ENCODE peak calls at places on chromosomes 16 and 17, in seven cellular contexts. H is heart left ventricle, D is lung, Z is neural progenitor cell, U is cardiac muscle cell, R is stomach, B is breast epithelium. V is an unnamed sample.

GRCh38 chr17:35341465-35341992 is 31.9 kb downstream of the SLFN11 start:
- DNase-seq in R (no peak), B (no peak), U (no peak), Z (no peak), H (peak; percentile 28), D (no peak), V (no peak)

GRCh38 chr17:42179911-42180410 is 981 bp downstream of the KCNH4 start:
- DNase-seq in R (peak; percentile 38), B (no peak), Z (peak; percentile 90), H (no peak), U (peak; percentile 88), D (no peak), V (peak; percentile 54)

GRCh38 chr17:33023790-33024189 is 32.1 kb downstream of the SPACA3 start:
- DNase-seq in D (no peak), B (no peak), R (no peak), H (no peak), Z (no peak), U (no peak), V (no peak)

GRCh38 chr17:82527893-82528292 is 8.4 kb downstream of the FOXK2 start:
- DNase-seq in D (no peak), U (no peak), H (peak; percentile 4), R (no peak), B (no peak), Z (no peak), V (no peak)

GRCh38 chr17:63356275-63356905 is 89.7 kb downstream of the CYB561 start:
- DNase-seq in R (no peak), Z (no peak), H (no peak), U (no peak), D (no peak), B (no peak), V (no peak)

GRCh38 chr17:66371561-66371960 is 69.1 kb downstream of the PRKCA start:
- DNase-seq in B (no peak), Z (no peak), R (no peak), D (no peak), H (no peak), U (no peak), V (no peak)

GRCh38 chr16:10929853-10930754 is 12.2 kb downstream of the DEXI start:
- DNase-seq in Z (no peak), B (no peak), H (no peak), R (no peak), D (no peak), U (no peak), V (no peak)

GRCh38 chr16:19400709-19401108 is 17.0 kb upstream of the TMC5 start:
- DNase-seq in B (no peak), D (no peak), U (no peak), R (no peak), Z (no peak), H (no peak), V (peak; percentile 17)

DNA sequence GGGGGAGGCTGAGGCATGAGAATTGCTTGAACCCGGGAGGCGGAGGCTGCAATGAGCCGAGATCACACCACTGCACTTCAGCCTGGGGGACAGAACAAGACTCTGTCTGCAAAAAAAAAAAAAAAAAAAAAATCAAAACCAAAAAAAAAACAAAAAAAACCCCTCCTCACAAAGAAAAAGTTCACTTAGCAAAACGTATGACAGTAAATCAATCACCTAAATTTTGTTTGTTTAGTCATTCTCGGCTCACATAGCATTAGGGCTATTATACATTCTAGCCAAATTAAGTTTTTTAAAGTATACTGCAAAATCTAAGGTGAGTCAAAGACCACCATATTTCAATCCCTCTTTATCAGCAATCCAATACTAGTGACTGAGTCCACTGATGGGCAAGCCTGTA is 5.7 kb downstream of the ZNF652 start:
- DNase-seq in R (no peak), U (no peak), H (no peak), B (no peak), D (no peak), Z (no peak), V (no peak)
- H3K4me1 ChIP-seq in R (peaks cover 34% of the 10 kb centered on the region), U (peaks cover 19% of the 10 kb centered on the region), H (peaks cover 24% of the 10 kb centered on the region), B (peaks cover 21% of the 10 kb centered on the region), D (peaks cover 9% of the 10 kb centered on the region), Z (peaks cover 20% of the 10 kb centered on the region), V (peaks cover 42% of the 10 kb centered on the region)

DNA sequence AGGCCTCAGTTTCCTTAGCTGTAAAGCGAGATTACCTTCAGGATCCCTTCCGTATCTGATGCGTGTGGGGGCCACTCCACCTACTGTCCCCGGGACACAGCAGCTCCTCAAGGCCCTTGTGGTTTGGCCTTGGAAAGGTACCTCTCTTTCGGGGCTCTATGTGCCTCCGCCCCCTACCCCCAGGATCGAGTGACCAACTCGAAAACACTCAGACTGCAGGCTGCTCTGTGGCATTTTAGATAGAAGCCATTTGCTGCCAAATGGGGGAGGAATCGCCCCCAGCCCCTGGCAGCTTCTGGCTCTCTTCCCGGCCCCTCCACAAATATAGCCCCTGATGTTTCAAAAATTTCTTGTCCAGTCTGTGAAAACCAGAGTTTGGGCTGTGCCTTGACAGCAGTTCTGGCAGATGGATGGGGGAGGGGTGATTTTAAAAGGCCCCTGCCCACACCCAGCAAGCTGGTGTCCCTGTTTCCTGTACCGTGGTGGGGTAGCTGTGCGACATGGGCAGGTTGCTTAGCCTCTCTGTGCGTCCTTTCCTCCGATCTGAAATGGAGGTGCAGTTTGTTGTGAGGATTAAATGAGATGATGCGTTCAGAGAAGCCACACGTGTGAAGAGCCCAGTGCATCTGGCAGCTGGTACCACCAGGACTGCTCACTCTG is 1.1 kb upstream of the WFIKKN2 start:
- DNase-seq in R (no peak), U (no peak), B (no peak), Z (no peak), D (no peak), H (no peak), V (no peak)
- H3K27ac ChIP-seq in R (no peak overlapping the region), U (peak overlapping the region; percentile 22), B (no peak overlapping the region), Z (no peak overlapping the region), D (no peak overlapping the region), H (no peak overlapping the region), V (no peak overlapping the region)

GRCh38 chr17:38442548-38442947 is 14.3 kb downstream of the ARHGAP23 start:
- DNase-seq in Z (no peak), B (no peak), D (no peak), R (no peak), H (peak; percentile 58), U (no peak), V (no peak)

GRCh38 chr17:38439436-38439835 is 11.2 kb downstream of the ARHGAP23 start:
- DNase-seq in D (no peak), Z (no peak), R (no peak), B (no peak), H (no peak), U (no peak), V (no peak)

GRCh38 chr17:38443356-38444026 is 15.2 kb downstream of the ARHGAP23 start:
- DNase-seq in Z (no peak), H (no peak), R (no peak), B (no peak), D (no peak), U (no peak), V (no peak)

GRCh38 chr17:38441429-38442061 is 13.3 kb downstream of the ARHGAP23 start:
- DNase-seq in D (no peak), B (no peak), R (no peak), U (no peak), Z (no peak), H (peak; percentile 56), V (no peak)

DNA sequence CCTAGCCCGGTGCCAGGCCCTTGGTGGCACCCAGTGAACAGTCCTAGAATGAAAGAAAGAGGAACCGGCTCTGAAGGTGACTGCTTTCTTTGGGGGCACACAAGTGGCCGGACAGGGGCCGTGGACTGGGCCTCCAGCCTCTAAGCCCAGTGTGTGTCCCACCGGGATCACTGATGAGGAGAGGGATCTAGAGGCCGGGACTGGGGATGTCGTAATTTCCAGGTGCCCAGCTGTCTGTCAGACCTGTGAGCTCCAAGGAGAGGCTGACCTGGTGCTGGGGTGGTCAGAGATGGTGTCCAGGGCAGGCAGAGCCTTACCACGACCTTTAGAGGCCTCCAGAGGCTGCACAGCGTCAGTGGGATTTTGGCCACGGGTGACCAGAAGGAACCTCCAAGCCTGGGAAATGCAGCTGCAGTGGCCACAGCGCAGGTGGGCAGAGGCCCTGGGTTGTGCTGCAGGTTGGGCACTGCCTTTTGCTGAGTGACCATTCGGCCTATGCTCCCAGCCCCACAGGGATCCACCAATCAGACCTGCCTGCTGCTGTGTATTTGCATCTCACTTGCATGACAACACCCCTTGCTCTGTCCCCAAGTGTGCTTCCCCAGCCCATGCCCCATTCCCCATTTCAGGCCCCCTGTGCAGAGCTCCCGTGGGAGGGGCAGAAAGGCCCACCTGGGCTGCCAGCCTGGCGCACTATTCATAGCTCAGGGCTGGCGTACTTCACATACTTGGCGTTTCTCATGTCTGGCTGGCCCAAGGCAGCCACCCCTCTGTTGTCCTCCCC is 12.5 kb downstream of the ARHGAP23 start:
- DNase-seq in Z (peak; percentile 58), H (peak; percentile 83), D (no peak), B (no peak), R (no peak), U (peak; percentile 44), V (no peak)
- H3K4me1 ChIP-seq in Z (peaks cover 21% of the 10 kb centered on the region), H (peaks cover 44% of the 10 kb centered on the region), D (no peaks in the 10 kb centered on the region), B (no peaks in the 10 kb centered on the region), R (peaks cover 7% of the 10 kb centered on the region), U (no peaks in the 10 kb centered on the region), V (peaks cover 6% of the 10 kb centered on the region)

GRCh38 chr17:19948100-19948943 is 29.3 kb downstream of the AKAP10 start:
- DNase-seq in Z (peak; percentile 14), B (no peak), U (peak; percentile 10), H (no peak), D (no peak), R (no peak), V (no peak)
- H3K27ac ChIP-seq in Z (peak overlapping the region; percentile 79), B (no peak overlapping the region), U (peak overlapping the region; percentile 66), H (peak overlapping the region; percentile 31), D (no peak overlapping the region), R (no peak overlapping the region), V (no peak overlapping the region)

GRCh38 chr17:9977175-9977574 is 72.1 kb upstream of the RCVRN start:
- DNase-seq in H (no peak), R (no peak), U (no peak), B (no peak), Z (no peak), D (no peak), V (no peak)

GRCh38 chr17:9974460-9975381 is 69.7 kb upstream of the RCVRN start:
- DNase-seq in D (no peak), Z (no peak), U (no peak), H (no peak), R (no peak), B (peak; percentile 19), V (no peak)

GRCh38 chr17:9973689-9974459 is 68.8 kb upstream of the RCVRN start:
- DNase-seq in U (no peak), D (no peak), H (no peak), R (no peak), Z (no peak), B (peak; percentile 24), V (no peak)

GRCh38 chr17:9979463-9979995 is 74.5 kb upstream of the RCVRN start:
- DNase-seq in D (no peak), Z (no peak), U (no peak), R (no peak), B (peak; percentile 42), H (no peak), V (peak; percentile 34)

DNA sequence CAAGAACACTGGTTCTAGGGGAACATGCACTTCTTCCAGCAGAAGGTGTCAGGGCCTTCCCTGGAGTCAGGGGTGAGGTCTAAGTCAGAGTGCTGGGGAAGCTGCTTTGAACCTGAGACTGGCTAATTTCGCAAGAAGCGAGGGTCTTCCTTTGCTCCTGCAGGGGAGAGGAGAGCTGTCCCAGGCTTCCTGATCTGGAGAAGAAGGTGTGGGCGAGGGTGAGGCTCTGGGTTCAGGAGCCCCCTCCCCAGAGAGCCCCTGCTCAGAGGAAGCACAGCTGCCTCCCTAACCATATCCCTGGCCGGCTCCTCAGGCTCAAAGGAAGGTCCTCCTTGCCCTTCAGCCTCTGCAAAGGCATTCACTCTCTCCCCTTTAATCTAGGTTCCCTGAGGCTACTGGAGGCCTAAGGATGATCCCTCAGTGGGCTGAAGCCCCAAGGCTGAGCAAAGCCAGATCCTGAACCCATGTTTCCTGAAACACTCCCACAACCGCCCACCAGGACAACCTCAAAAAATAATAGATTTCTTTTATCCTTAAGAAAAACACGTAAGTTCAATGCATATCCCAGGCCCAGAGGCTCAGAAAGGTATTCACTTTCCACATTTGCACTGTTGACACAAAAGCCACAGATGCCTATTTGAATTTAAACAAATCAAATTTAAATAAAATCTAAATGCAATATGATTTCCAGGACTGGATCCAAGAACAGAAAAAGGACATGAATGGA is 71.4 kb upstream of the RCVRN start:
- DNase-seq in U (no peak), H (no peak), Z (no peak), R (no peak), D (no peak), B (peak; percentile 35), V (no peak)
- H3K4me1 ChIP-seq in U (no peaks in the 10 kb centered on the region), H (peaks cover 4% of the 10 kb centered on the region), Z (peaks cover 19% of the 10 kb centered on the region), R (peaks cover 5% of the 10 kb centered on the region), D (no peaks in the 10 kb centered on the region), B (peaks cover 5% of the 10 kb centered on the region), V (no peaks in the 10 kb centered on the region)